ENCODE peak calls at places on chromosomes 3 and 15, in seven cellular contexts. C is upper lobe of right lung; T is activated CD4-positive, alpha-beta T cell treated with anti-CD3 and anti-CD28 coated beads for 48 hours; A is fibroblast of pulmonary artery; M is NCI-H460; W is left cardiac atrium; Y is A549. O is an unnamed sample.

GRCh38 chr3:175149675-175150074 is 290.5 kb downstream of the NAALADL2 start:
- DNase-seq in W (no peak), A (peak; percentile 11), T (no peak), C (no peak), Y (no peak), M (no peak), O (no peak)

GRCh38 chr15:90594297-90594696 is 64.6 kb downstream of the CRTC3 start:
- DNase-seq in A (peak; percentile 29), C (peak; percentile 90), M (peak; percentile 95), W (peak; percentile 86), T (peak; percentile 91), Y (peak; percentile 72), O (peak; percentile 83)

GRCh38 chr3:47424434-47425382 is 43.9 kb downstream of the PTPN23 start:
- DNase-seq in C (no peak), T (no peak), A (no peak), M (no peak), W (no peak), Y (no peak), O (no peak)

GRCh38 chr3:126153695-126154360 is 26.6 kb downstream of the ALDH1L1 start:
- DNase-seq in C (peak; percentile 46), Y (no peak), M (no peak), W (no peak), T (no peak), A (no peak), O (no peak)

GRCh38 chr15:26632500-26632899 is 140.4 kb downstream of the GABRB3 start:
- DNase-seq in C (no peak), A (no peak), T (no peak), Y (no peak), W (no peak), M (no peak), O (no peak)

GRCh38 chr3:170589113-170589512 is 3.2 kb upstream of the SLC7A14 start:
- DNase-seq in Y (no peak), C (no peak), M (no peak), W (no peak), A (no peak), T (no peak), O (no peak)

GRCh38 chr3:76369170-76369569 is 583.8 kb upstream of the ZNF717 start:
- DNase-seq in C (no peak), A (peak; percentile 7), Y (no peak), W (no peak), M (no peak), T (no peak), O (no peak)

GRCh38 chr15:90530250-90531051 is 728 bp downstream of the CRTC3 start:
- DNase-seq in A (peak; percentile 38), Y (peak; percentile 40), M (no peak), C (peak; percentile 81), W (peak; percentile 56), T (peak; percentile 65), O (peak; percentile 63)

GRCh38 chr3:193980905-193981304 is 155.0 kb upstream of the HES1 start:
- DNase-seq in C (no peak), W (no peak), M (no peak), T (no peak), Y (no peak), A (no peak), O (no peak)

GRCh38 chr15:57196865-57197264 is 179.4 kb upstream of the CGNL1 start:
- DNase-seq in Y (no peak), M (no peak), C (no peak), A (no peak), T (no peak), W (no peak), O (no peak)

GRCh38 chr3:67044295-67044694 is 46.2 kb downstream of the KBTBD8 start:
- DNase-seq in A (peak; percentile 8), T (no peak), W (no peak), C (no peak), Y (no peak), M (no peak), O (no peak)

GRCh38 chr15:98905981-98906711 is 101.4 kb downstream of the PGPEP1L start:
- DNase-seq in C (no peak), T (no peak), M (no peak), A (peak; percentile 33), W (no peak), Y (no peak), O (no peak)

GRCh38 chr15:62698646-62699045 is 343.9 kb upstream of the TPM1 start:
- DNase-seq in T (no peak), C (no peak), M (no peak), W (no peak), Y (no peak), A (no peak), O (no peak)

GRCh38 chr3:134367869-134368750 is 6.1 kb downstream of the AMOTL2 start:
- DNase-seq in Y (no peak), A (no peak), C (peak; percentile 39), T (peak; percentile 43), W (no peak), M (no peak), O (no peak)

GRCh38 chr15:89958107-89958805 is 42.9 kb upstream of the ZNF710 start:
- DNase-seq in Y (no peak), M (no peak), C (peak; percentile 61), A (no peak), T (no peak), W (no peak), O (no peak)

GRCh38 chr15:27486676-27487290 is 515.8 kb downstream of the GABRG3 start:
- DNase-seq in M (no peak), C (no peak), A (no peak), W (no peak), T (no peak), Y (no peak), O (no peak)

GRCh38 chr15:30905821-30906220 is 2.1 kb downstream of the FAN1 start:
- DNase-seq in T (no peak), W (no peak), M (no peak), Y (no peak), C (no peak), A (no peak), O (no peak)

GRCh38 chr3:86991482-86991815 is 500 bp upstream of the VGLL3 start:
- DNase-seq in A (no peak), C (no peak), Y (no peak), T (no peak), W (no peak), M (no peak), O (no peak)

GRCh38 chr3:102460579-102460978 is 25.8 kb downstream of the ZPLD1 start:
- DNase-seq in Y (no peak), M (no peak), T (no peak), C (no peak), A (no peak), W (no peak), O (no peak)

GRCh38 chr3:50204804-50205718 is at the start of gene SLC38A3:
- DNase-seq in A (no peak), M (no peak), W (peak; percentile 27), T (peak; percentile 21), C (no peak), Y (no peak), O (no peak)

GRCh38 chr15:22895465-22896190 is 57.2 kb downstream of the NIPA2 start:
- DNase-seq in T (peak; percentile 62), A (peak; percentile 10), C (no peak), M (no peak), Y (peak; percentile 80), W (no peak), O (no peak)

GRCh38 chr3:108453541-108454057 is 56.8 kb downstream of the MYH15 start:
- DNase-seq in C (no peak), A (no peak), W (no peak), T (no peak), Y (no peak), M (no peak), O (no peak)

GRCh38 chr15:63763476-63764123 is 70.1 kb downstream of the HERC1 start:
- DNase-seq in C (no peak), W (no peak), A (peak; percentile 6), M (no peak), Y (no peak), T (no peak), O (no peak)